ENCODE peak calls at places on chromosomes 16 and 17, in six cellular contexts. R is dorsolateral prefrontal cortex, A is fibroblast of the aortic adventitia, O is PC-9, P is cardiac muscle cell, J is HCT116. V is an unnamed sample.

GRCh38 chr16:89200124-89200849 is at the start of gene SLC22A31:
- DNase-seq in P (no peak), A (no peak), O (no peak), R (no peak), J (no peak), V (no peak)

GRCh38 chr17:59121901-59122480 is 15.3 kb upstream of the TRIM37 start:
- DNase-seq in A (no peak), R (no peak), J (no peak), O (no peak), P (no peak), V (no peak)

GRCh38 chr17:49708515-49709161 is 874 bp upstream of the SLC35B1 start:
- DNase-seq in A (peak), O (peak), J (no peak), P (no peak), R (no peak), V (no peak)

GRCh38 chr17:44257815-44258750 is 9.9 kb downstream of the SLC4A1 start:
- DNase-seq in A (no peak), O (no peak), R (no peak), P (no peak), J (no peak), V (no peak)

GRCh38 chr16:64717871-64718270 is 404.0 kb downstream of the CDH11 start:
- DNase-seq in O (no peak), P (no peak), R (no peak), J (no peak), A (no peak), V (no peak)

GRCh38 chr16:13093676-13094075 is 192.3 kb downstream of the SHISA9 start:
- DNase-seq in P (no peak), J (no peak), R (no peak), A (no peak), O (no peak), V (no peak)

GRCh38 chr17:7068268-7068667 is 11.8 kb downstream of the CLEC10A start:
- DNase-seq in P (no peak), J (no peak), R (no peak), O (no peak), A (no peak), V (no peak)

GRCh38 chr16:52573365-52574104 is 26.6 kb upstream of the TOX3 start:
- DNase-seq in R (no peak), P (no peak), J (no peak), A (no peak), O (no peak), V (no peak)

GRCh38 chr17:80183581-80184422 is 14.0 kb downstream of the CARD14 start:
- DNase-seq in J (no peak), R (no peak), O (no peak), P (no peak), A (no peak), V (no peak)

GRCh38 chr16:57349212-57350031 is 9.2 kb upstream of the CCL22 start:
- DNase-seq in A (no peak), J (no peak), O (no peak), P (no peak), R (no peak), V (peak)

GRCh38 chr16:79821911-79822310 is 221.4 kb upstream of the MAF start:
- DNase-seq in O (no peak), J (no peak), A (no peak), R (no peak), P (no peak), V (no peak)

GRCh38 chr17:63601439-63602371 is 1.0 kb downstream of the TACO1 start:
- DNase-seq in A (peak), R (no peak), J (no peak), O (no peak), P (peak), V (no peak)

GRCh38 chr17:72349508-72350472 is 229.0 kb downstream of the SOX9 start:
- DNase-seq in R (no peak), O (no peak), P (no peak), A (no peak), J (no peak), V (no peak)

GRCh38 chr16:87411375-87412271 is 19.5 kb downstream of the MAP1LC3B start:
- DNase-seq in P (no peak), O (no peak), J (no peak), R (peak), A (no peak), V (no peak)

GRCh38 chr16:86566601-86566965 is at the start of gene FOXC2:
- DNase-seq in P (peak), J (no peak), R (no peak), A (peak), O (no peak), V (no peak)

GRCh38 chr17:6496116-6496481 is 51.8 kb downstream of the PIMREG start:
- DNase-seq in J (no peak), O (no peak), R (no peak), A (no peak), P (peak), V (peak)

GRCh38 chr17:58156839-58157803 is 8.9 kb downstream of the OR4D1 start:
- DNase-seq in R (peak), O (no peak), P (peak), J (no peak), A (no peak), V (no peak)

GRCh38 chr17:66006654-66007053 is 185.3 kb downstream of the CEP112 start:
- DNase-seq in R (no peak), A (no peak), J (no peak), O (no peak), P (no peak), V (no peak)

GRCh38 chr16:9723136-9723535 is 459.1 kb downstream of the GRIN2A start:
- DNase-seq in O (no peak), A (no peak), P (no peak), J (no peak), R (no peak), V (no peak)

GRCh38 chr16:86379505-86379846 is 130.9 kb upstream of the FOXF1 start:
- DNase-seq in R (no peak), A (peak), O (no peak), P (peak), J (no peak), V (no peak)

GRCh38 chr16:59249049-59249448 is 514.9 kb upstream of the GOT2 start:
- DNase-seq in R (no peak), P (no peak), J (no peak), A (no peak), O (no peak), V (no peak)

GRCh38 chr16:29028457-29029167 is 43.8 kb downstream of the LAT start:
- DNase-seq in A (no peak), O (peak), R (no peak), P (no peak), J (no peak), V (no peak)

GRCh38 chr17:51203838-51204237 is 37.6 kb downstream of the NME2 start:
- DNase-seq in P (no peak), J (no peak), O (no peak), A (no peak), R (no peak), V (no peak)

DNA sequence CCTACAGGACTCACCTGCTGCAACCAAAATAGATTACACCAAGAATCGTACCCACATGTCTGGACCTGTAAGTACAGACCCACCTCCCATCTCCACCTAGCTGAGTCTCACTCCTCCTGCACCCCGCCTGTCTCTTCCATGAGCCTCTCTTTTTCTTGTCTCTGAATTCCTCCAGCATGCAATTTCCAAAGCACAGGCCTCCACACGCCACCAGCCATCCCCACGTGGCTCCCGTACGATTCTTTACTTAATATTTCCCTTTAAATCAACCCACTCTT is 1.2 kb downstream of the RPH3AL start:
- DNase-seq in R (no peak), P (no peak), J (no peak), O (no peak), A (no peak), V (no peak)
- H3K4me3 ChIP-seq in R (no peak), P (no peak), J (no peak), O (no peak), A (no peak), V (no peak)

GRCh38 chr17:82948081-82948511 is 108.3 kb upstream of the ZNF750 start:
- DNase-seq in P (no peak), O (no peak), A (no peak), J (no peak), R (peak), V (no peak)
- TF ChIP-seq CTCF in P (no peak), O (no peak), A (no peak), J (no peak), R (no peak), V (no peak)

DNA sequence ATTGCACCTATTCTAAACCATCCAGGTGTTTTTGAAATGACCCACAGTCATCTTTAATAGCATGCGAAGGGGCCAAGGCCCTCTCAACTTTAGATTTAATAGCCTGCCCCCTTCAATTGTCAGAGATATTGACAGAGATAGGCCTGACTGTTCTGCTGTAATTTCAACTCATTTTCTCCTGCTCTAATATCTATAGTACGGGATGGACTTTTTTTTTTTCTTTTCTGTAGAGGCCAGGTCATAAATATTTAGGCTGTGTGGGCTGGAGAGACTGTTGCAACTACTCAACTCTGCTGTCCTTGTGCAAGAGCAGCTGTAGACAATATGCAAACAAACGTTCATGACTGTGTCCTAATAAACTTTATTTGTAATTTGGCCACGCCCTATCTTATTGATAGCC is 24.7 kb upstream of the KRT20 start:
- DNase-seq in J (no peak), P (peak), R (no peak), A (peak), O (peak), V (no peak)
- H3K4me3 ChIP-seq in J (no peak), P (no peak), R (no peak), A (no peak), O (peak), V (no peak)

GRCh38 chr17:64773836-64774761 is 112.0 kb upstream of the SMURF2 start:
- DNase-seq in R (peak), A (peak), J (peak), P (peak), O (peak), V (no peak)
- TF ChIP-seq CTCF in R (no peak), A (peak), J (peak), P (peak), O (peak), V (peak)

GRCh38 chr17:45312477-45313418 is 4.1 kb downstream of the MAP3K14 start:
- DNase-seq in J (no peak), O (peak), R (no peak), P (no peak), A (no peak), V (no peak)
- H3K4me3 ChIP-seq in J (peak), O (peak), R (no peak), P (no peak), A (peak), V (peak)

GRCh38 chr16:70715113-70715711 is 29.4 kb upstream of the MTSS2 start:
- DNase-seq in P (peak), A (peak), J (no peak), O (peak), R (peak), V (peak)
- TF ChIP-seq CTCF in P (no peak), A (no peak), J (no peak), O (peak), R (no peak), V (no peak)

DNA sequence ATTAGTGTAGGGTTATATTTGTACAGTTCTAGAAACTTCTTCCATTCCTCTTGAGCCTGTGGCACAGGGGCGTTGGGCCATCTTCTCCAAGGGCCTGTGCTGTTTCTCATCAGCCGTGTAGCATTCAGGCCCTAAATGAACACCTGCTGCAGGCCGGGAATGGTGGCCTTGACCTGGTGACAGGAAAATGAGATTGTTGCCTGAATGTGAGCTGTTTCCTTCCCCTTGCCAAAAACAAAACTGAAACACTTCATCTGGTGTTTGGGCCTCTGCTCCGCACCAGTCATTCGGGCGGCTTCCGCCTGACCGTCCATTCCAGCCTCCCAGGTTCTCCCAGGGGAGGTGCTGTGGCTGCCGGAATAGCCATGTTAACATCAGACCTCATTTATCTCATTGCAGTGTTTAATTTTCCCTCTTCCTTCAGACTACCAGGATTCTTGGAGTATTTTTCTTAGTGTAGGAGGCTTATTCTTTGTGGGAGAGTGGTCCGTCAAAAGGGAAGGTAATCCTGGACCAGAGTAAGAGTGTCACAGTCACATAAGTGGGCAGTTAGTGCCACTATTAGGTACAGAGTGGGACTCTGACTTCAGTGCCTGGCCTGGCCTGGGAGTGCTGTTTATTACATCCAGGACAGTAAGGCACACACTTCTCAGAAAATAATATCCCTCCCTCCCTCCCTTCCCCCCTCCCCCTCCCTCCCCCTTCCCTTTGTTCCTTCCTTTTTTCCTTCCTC is 61.9 kb downstream of the WWP2 start:
- DNase-seq in P (peak), J (no peak), O (no peak), R (no peak), A (no peak), V (peak)
- H3K4me3 ChIP-seq in P (no peak), J (no peak), O (no peak), R (no peak), A (no peak), V (peak)

GRCh38 chr17:76281573-76282371 is 16.6 kb downstream of the UBALD2 start:
- DNase-seq in O (no peak), P (no peak), R (no peak), J (no peak), A (no peak), V (no peak)

GRCh38 chr17:76278268-76278908 is 13.2 kb downstream of the UBALD2 start:
- DNase-seq in R (no peak), J (no peak), P (no peak), A (no peak), O (no peak), V (no peak)

GRCh38 chr17:76280650-76281049 is 15.5 kb downstream of the UBALD2 start:
- DNase-seq in R (no peak), A (no peak), O (no peak), J (no peak), P (no peak), V (no peak)

GRCh38 chr17:76278952-76279741 is 14.0 kb downstream of the UBALD2 start:
- DNase-seq in A (peak), R (peak), P (peak), O (peak), J (peak), V (no peak)

DNA sequence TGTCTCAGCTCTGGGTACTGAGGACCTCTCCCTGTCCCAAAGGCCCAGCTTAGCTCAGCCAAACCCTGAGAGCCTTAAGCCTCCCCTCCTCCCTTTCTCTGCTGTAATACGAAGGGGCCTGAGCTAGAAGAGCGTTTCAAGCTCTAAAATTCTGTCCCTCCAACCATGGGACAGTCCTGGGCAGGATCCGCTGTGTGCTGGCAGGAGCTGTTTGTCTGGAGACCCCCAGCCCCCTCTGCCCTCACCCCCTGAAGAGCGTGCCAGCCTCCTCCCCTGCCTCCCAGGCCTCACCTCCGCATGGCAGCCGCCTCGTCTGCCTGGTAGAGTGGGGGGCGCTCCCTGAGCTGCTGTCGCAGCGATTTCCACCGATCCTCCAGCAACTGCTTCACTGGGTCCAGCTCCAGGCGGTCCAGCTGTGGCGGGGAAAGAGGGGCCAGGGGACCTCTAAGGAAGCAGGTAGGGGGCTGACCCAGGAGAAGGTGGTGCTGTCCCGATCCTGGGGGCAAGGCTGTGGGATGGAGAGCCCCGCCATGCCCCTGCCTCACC is 14.7 kb downstream of the UBALD2 start:
- DNase-seq in O (no peak), P (no peak), R (no peak), J (no peak), A (no peak), V (no peak)
- TF ChIP-seq CTCF in O (peak), P (no peak), R (no peak), J (no peak), A (no peak), V (no peak)

V was measured in GM12864.